ENCODE peak calls at places on chromosomes 5 and 9, in nine cellular contexts. Y is adrenal gland; D is stimulated activated CD8-positive, alpha-beta memory T cell treated with anti-CD3 and anti-CD28 coated beads, Interleukin-4, amount 100 ng/mL, for 1 hour; G is putamen; E is cerebellar cortex; T is iris pigment epithelial cell; C is NCI-H1092 treated with DMSO at 0.1 percent for 48 hours; J is left lung; A is NCI-H2081. W is an unnamed sample.

GRCh38 chr9:35518981-35519679 is 29.2 kb downstream of the RUSC2 start:
- DNase-seq in C (no peak), A (no peak), D (no peak), Y (no peak), J (no peak), G (no peak), E (peak; percentile 51), T (peak; percentile 64), W (peak; percentile 77)

GRCh38 chr5:169350759-169351240 is 49.9 kb upstream of the SLIT3 start:
- DNase-seq in G (no peak), E (no peak), J (no peak), A (no peak), C (no peak), D (no peak), T (peak; percentile 86), Y (peak; percentile 61), W (no peak)

GRCh38 chr5:116672203-116672602 is 97.6 kb upstream of the SEMA6A start:
- DNase-seq in C (no peak), G (no peak), A (no peak), J (no peak), T (no peak), E (no peak), Y (no peak), D (no peak), W (no peak)

GRCh38 chr5:8176101-8176693 is 307.2 kb downstream of the MTRR start:
- DNase-seq in A (no peak), E (no peak), C (no peak), D (no peak), G (peak; percentile 9), Y (no peak), J (no peak), T (peak; percentile 17), W (no peak)

GRCh38 chr9:81771606-81772005 is 82.3 kb upstream of the TLE1 start:
- DNase-seq in G (no peak), A (no peak), T (peak; percentile 87), C (no peak), J (no peak), E (no peak), D (no peak), Y (no peak), W (no peak)

GRCh38 chr5:141032626-141033025 is 18.5 kb upstream of the PCDHB1 start:
- DNase-seq in D (no peak), T (no peak), C (no peak), A (no peak), G (no peak), E (no peak), J (no peak), Y (no peak), W (no peak)

GRCh38 chr9:99387416-99387815 is 165.3 kb downstream of the SEC61B start:
- DNase-seq in C (no peak), T (no peak), Y (no peak), E (no peak), A (no peak), D (no peak), J (no peak), G (no peak), W (no peak)

GRCh38 chr5:19314840-19315239 is 673.2 kb downstream of the CDH18 start:
- DNase-seq in A (peak; percentile 22), J (no peak), D (no peak), E (no peak), G (no peak), C (no peak), Y (peak; percentile 82), T (peak; percentile 3), W (no peak)

GRCh38 chr9:88749420-88749819 is 214.4 kb downstream of the NXNL2 start:
- DNase-seq in T (peak; percentile 90), E (no peak), A (no peak), G (no peak), D (no peak), Y (no peak), J (no peak), C (no peak), W (no peak)

GRCh38 chr9:72897069-72897649 is 55.7 kb downstream of the ALDH1A1 start:
- DNase-seq in A (no peak), D (no peak), T (no peak), E (no peak), Y (no peak), C (no peak), J (no peak), G (no peak), W (no peak)

GRCh38 chr5:60830581-60831127 is 13.4 kb downstream of the ELOVL7 start:
- DNase-seq in J (no peak), G (no peak), Y (no peak), D (no peak), A (peak; percentile 3), C (no peak), E (no peak), T (no peak), W (no peak)

GRCh38 chr5:141914154-141914743 is 9.4 kb upstream of the DELE1 start:
- DNase-seq in T (peak; percentile 25), G (peak; percentile 47), C (peak; percentile 27), E (peak; percentile 20), D (no peak), J (peak; percentile 69), A (no peak), Y (peak; percentile 59), W (peak; percentile 53)

GRCh38 chr9:73680831-73681230 is 529.2 kb downstream of the ANXA1 start:
- DNase-seq in E (no peak), G (no peak), J (no peak), T (no peak), C (no peak), Y (no peak), D (no peak), A (peak; percentile 16), W (no peak)

GRCh38 chr5:87069974-87070608 is 197.6 kb upstream of the RASA1 start:
- DNase-seq in E (peak; percentile 29), J (no peak), C (no peak), D (no peak), G (no peak), Y (peak; percentile 27), T (peak; percentile 73), A (no peak), W (peak; percentile 71)

GRCh38 chr5:9726931-9727330 is 96.8 kb upstream of the TAS2R1 start:
- DNase-seq in C (no peak), J (no peak), G (no peak), E (no peak), D (no peak), Y (no peak), A (no peak), T (no peak), W (no peak)

GRCh38 chr5:107466233-107466769 is 204.4 kb downstream of the EFNA5 start:
- DNase-seq in A (no peak), C (no peak), E (no peak), T (peak; percentile 93), D (no peak), G (peak; percentile 41), Y (no peak), J (no peak), W (no peak)

GRCh38 chr9:27572918-27573698 is at the start of gene C9orf72:
- DNase-seq in T (no peak), C (peak; percentile 96), A (peak; percentile 89), E (no peak), D (peak; percentile 79), J (peak; percentile 88), Y (peak; percentile 78), G (peak; percentile 81), W (no peak)

GRCh38 chr5:55063899-55064298 is 38.5 kb upstream of the GZMA start:
- DNase-seq in A (no peak), C (no peak), T (peak; percentile 80), G (no peak), J (no peak), D (no peak), E (no peak), Y (no peak), W (no peak)

GRCh38 chr5:76083555-76084495 is 642 bp downstream of the SV2C start:
- DNase-seq in Y (no peak), J (no peak), D (no peak), A (peak; percentile 11), G (no peak), T (no peak), E (no peak), C (no peak), W (no peak)

GRCh38 chr5:54009828-54010227 is 300.5 kb downstream of the ARL15 start:
- DNase-seq in J (no peak), C (no peak), E (no peak), Y (no peak), T (no peak), A (no peak), D (no peak), G (no peak), W (no peak)

GRCh38 chr5:174242573-174242972 is 197.1 kb downstream of the NSG2 start:
- DNase-seq in C (no peak), G (no peak), E (no peak), Y (no peak), A (no peak), D (no peak), T (no peak), J (no peak), W (no peak)

GRCh38 chr5:83628360-83628759 is 92.3 kb downstream of the HAPLN1 start:
- DNase-seq in Y (no peak), G (no peak), E (peak; percentile 16), T (peak; percentile 43), C (no peak), D (no peak), J (no peak), A (no peak), W (no peak)

GRCh38 chr9:120477534-120478001 is 102.4 kb downstream of the CDK5RAP2 start:
- DNase-seq in D (no peak), C (peak; percentile 59), Y (peak; percentile 75), T (peak; percentile 96), G (peak; percentile 62), A (peak; percentile 73), E (peak; percentile 71), J (peak; percentile 57), W (peak; percentile 72)

GRCh38 chr9:134962065-134962997 is 44.6 kb upstream of the FCN1 start:
- DNase-seq in E (no peak), T (no peak), G (no peak), J (peak; percentile 30), Y (no peak), D (no peak), A (no peak), C (no peak), W (no peak)

GRCh38 chr9:38004809-38005560 is 64.0 kb downstream of the SHB start:
- DNase-seq in E (no peak), G (no peak), J (no peak), T (no peak), Y (no peak), A (no peak), C (no peak), D (no peak), W (no peak)

GRCh38 chr5:23994581-23995370 is 487.4 kb downstream of the PRDM9 start:
- DNase-seq in D (no peak), E (no peak), T (no peak), Y (no peak), G (no peak), A (peak; percentile 24), C (no peak), J (no peak), W (no peak)

GRCh38 chr9:132555528-132555927 is 26.9 kb upstream of the BARHL1 start:
- DNase-seq in G (no peak), T (no peak), C (no peak), Y (no peak), A (no peak), J (no peak), D (no peak), E (no peak), W (no peak)

GRCh38 chr5:148963679-148964078 is 99.2 kb downstream of the SH3TC2 start:
- DNase-seq in T (no peak), D (no peak), A (no peak), Y (no peak), E (no peak), G (no peak), J (peak; percentile 52), C (no peak), W (peak; percentile 25)

GRCh38 chr9:133761641-133762248 is 23.6 kb upstream of the SARDH start:
- DNase-seq in D (no peak), E (no peak), Y (peak; percentile 15), J (no peak), C (no peak), T (no peak), G (no peak), A (no peak), W (no peak)

GRCh38 chr5:178227138-178227659 is 5.4 kb downstream of the PHYKPL start:
- DNase-seq in T (peak; percentile 89), D (no peak), Y (no peak), J (no peak), G (no peak), E (no peak), C (no peak), A (no peak), W (no peak)

GRCh38 chr5:111469905-111470304 is 42.4 kb downstream of the STARD4 start:
- DNase-seq in A (no peak), T (no peak), C (no peak), Y (no peak), J (no peak), G (no peak), D (no peak), E (no peak), W (peak; percentile 31)

W was measured in pons.